ENCODE peak calls at places on chromosomes 2 and 18, in nine cellular contexts. U is WERI-Rb-1, F is H7, D is upper lobe of right lung, R is DND-41, K is Panc1, T is mesendoderm, B is H1, Z is SK-N-SH. G is an unnamed sample.
A peak's percentile ranks its signal among the peaks of the same experiment; 100 is the strongest.

GRCh38 chr18:8212893-8213805 is 396.1 kb upstream of the RAB12 start:
- DNase-seq in U (no peak), D (no peak), B (no peak), F (no peak), R (no peak), Z (no peak), T (no peak), K (no peak), G (no peak)

GRCh38 chr2:127066942-127067341 is 40.0 kb downstream of the BIN1 start:
- DNase-seq in B (no peak), U (no peak), Z (no peak), F (no peak), K (no peak), T (no peak), R (no peak), D (no peak), G (no peak)

GRCh38 chr2:107591541-107591940 is 235.2 kb upstream of the RGPD4 start:
- DNase-seq in D (no peak), Z (no peak), T (no peak), U (no peak), K (no peak), B (no peak), F (no peak), R (no peak), G (no peak)

GRCh38 chr2:233566141-233566956 is at the start of gene USP40:
- DNase-seq in R (peak; percentile 83), Z (peak; percentile 90), D (peak; percentile 94), U (peak; percentile 94), B (peak; percentile 83), K (peak; percentile 61), F (peak; percentile 81), T (peak; percentile 97), G (peak; percentile 18)

GRCh38 chr2:109694190-109694589 is 80.0 kb downstream of the SOWAHC start:
- DNase-seq in Z (no peak), T (peak; percentile 96), R (no peak), D (no peak), K (no peak), F (no peak), B (no peak), U (no peak), G (no peak)

GRCh38 chr2:177038772-177039484 is 173.7 kb upstream of the HNRNPA3 start:
- DNase-seq in F (no peak), Z (peak; percentile 58), R (no peak), U (no peak), B (no peak), T (no peak), D (no peak), K (no peak), G (no peak)

GRCh38 chr2:120310136-120310535 is 35.8 kb upstream of the INHBB start:
- DNase-seq in Z (no peak), K (no peak), B (no peak), F (peak; percentile 73), R (no peak), T (peak; percentile 38), U (no peak), D (no peak), G (no peak)

GRCh38 chr2:171972329-171972982 is 27.3 kb upstream of the METAP1D start:
- DNase-seq in Z (no peak), U (no peak), B (no peak), T (no peak), D (no peak), K (no peak), F (no peak), R (no peak), G (no peak)

GRCh38 chr2:128607440-128607839 is 288.8 kb upstream of the HS6ST1 start:
- DNase-seq in D (peak; percentile 56), K (no peak), B (no peak), R (no peak), U (no peak), Z (no peak), F (no peak), T (no peak), G (no peak)

GRCh38 chr2:237818066-237818473 is 19.5 kb downstream of the RBM44 start:
- DNase-seq in T (no peak), U (no peak), B (no peak), Z (no peak), D (no peak), R (no peak), F (no peak), K (no peak), G (no peak)

GRCh38 chr2:207483477-207483876 is 46.3 kb upstream of the CREB1 start:
- DNase-seq in T (no peak), F (no peak), U (no peak), D (no peak), R (no peak), Z (no peak), K (no peak), B (no peak), G (no peak)

GRCh38 chr2:3986063-3986462 is 282.7 kb downstream of the DCDC2C start:
- DNase-seq in U (no peak), D (no peak), B (no peak), T (no peak), Z (no peak), F (no peak), R (no peak), K (no peak), G (no peak)

GRCh38 chr18:2087877-2088673 is 483.2 kb downstream of the METTL4 start:
- DNase-seq in Z (no peak), F (no peak), K (no peak), B (no peak), T (no peak), D (no peak), U (peak; percentile 63), R (no peak), G (no peak)

GRCh38 chr2:160752475-160753330 is 259.1 kb upstream of the RBMS1 start:
- DNase-seq in U (no peak), F (peak; percentile 26), B (no peak), D (no peak), T (peak; percentile 76), K (no peak), R (peak; percentile 64), Z (no peak), G (no peak)

GRCh38 chr2:238655974-238656722 is 191.7 kb upstream of the TWIST2 start:
- DNase-seq in D (no peak), Z (no peak), K (no peak), B (no peak), R (no peak), U (no peak), T (peak; percentile 5), F (peak; percentile 24), G (no peak)

DNA sequence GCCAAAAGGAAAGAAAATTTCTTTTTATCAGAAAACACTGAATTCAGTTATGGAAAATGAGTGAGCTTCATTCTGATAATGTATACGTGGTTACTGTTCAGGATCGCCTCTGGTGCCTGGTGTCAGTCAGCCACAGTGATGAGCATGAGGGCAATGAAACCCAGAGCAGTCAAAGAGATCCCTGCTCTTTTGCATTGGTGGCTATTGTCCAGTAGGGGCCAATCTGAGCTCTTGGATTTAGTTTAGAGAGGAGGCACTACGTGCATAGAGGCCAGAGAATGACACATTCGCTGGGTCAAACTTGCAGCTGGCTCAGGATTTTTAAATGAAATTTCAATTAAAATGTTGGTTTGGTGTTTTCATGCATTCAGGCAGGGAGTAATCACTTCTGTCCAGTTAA is 522.9 kb downstream of the TMEM182 start:
- DNase-seq in D (no peak), R (no peak), Z (no peak), U (no peak), T (peak; percentile 53), F (peak; percentile 17), K (no peak), B (no peak), G (no peak)
- H3K36me3 ChIP-seq in D (no peaks in the 10 kb centered on the region), R (no peaks in the 10 kb centered on the region), Z (no peaks in the 10 kb centered on the region), U (no peaks in the 10 kb centered on the region), T (no peaks in the 10 kb centered on the region), F (no peaks in the 10 kb centered on the region), K (no peaks in the 10 kb centered on the region), B (no peaks in the 10 kb centered on the region), G (no peaks in the 10 kb centered on the region)

DNA sequence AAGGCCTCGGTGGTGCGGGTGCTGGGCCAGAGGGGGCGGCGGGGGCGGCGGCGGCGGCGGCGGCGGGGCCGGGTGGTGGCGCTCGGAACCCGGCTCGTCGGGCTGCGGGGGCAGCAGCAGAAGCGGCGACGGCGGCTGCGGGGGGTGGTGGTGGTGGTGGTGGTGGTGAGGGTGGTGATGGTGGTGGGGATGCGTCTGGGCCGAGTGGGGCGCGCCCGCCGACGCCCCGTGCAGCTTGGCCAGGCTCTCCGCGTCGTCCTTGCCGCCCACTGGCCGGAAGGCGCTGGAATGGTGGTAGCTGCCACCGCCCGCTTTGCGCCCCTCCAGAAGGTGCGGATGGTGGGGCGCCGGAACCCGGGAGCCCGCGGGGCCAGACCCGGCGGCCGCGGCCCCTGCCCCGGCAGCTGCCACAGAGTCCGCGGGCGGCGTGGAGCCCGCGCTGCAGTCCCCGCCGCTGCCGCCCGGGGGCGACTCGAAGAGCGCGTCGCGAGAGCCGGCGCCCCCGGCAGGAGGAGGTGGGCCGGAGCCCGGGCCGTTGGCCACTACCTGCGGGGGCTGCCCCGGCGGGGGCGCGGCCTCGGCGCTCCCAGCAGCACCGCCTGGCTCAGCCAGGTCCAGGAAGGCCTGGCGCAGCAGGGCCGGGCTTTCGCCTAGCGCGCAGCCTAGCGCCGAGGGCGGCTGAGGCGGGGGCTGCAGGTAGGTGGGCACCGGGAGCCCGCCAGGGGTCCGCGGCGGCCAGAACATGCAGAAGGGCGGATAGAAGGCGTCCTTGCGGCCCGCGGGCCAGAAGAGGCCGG is 4.2 kb downstream of the SKOR2 start:
- DNase-seq in R (no peak), B (no peak), U (peak; percentile 79), K (no peak), Z (peak; percentile 90), D (no peak), T (peak; percentile 76), F (peak; percentile 94), G (no peak)
- H3K27me3 ChIP-seq in R (peaks cover 13% of the 10 kb centered on the region), B (peaks cover 50% of the 10 kb centered on the region), U (peaks cover 40% of the 10 kb centered on the region), K (peaks cover 5% of the 10 kb centered on the region), Z (peaks cover 51% of the 10 kb centered on the region), D (peaks cover 91% of the 10 kb centered on the region), T (peaks cover 60% of the 10 kb centered on the region), F (peaks cover 68% of the 10 kb centered on the region), G (peaks cover 32% of the 10 kb centered on the region)

DNA sequence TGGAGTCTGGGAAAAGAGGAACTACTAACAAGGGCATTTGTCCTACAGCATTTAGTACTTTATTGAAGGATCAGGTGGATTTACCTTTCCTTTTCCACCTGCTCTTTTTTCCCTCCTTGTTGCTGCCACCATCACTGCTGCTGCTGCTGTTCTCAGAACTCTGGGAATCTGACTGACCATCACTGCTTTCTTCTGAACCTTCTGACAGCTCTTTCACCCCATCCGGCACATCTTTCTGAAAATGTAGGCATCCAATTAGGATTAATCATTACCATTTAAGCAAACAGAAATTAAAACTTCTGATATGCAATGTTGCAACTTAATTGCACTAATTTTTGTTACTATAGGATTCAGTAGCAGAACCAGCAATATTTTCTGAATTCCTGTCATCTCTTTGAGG is 79.0 kb downstream of the ASXL2 start:
- DNase-seq in U (no peak), Z (no peak), F (no peak), B (no peak), R (no peak), T (no peak), K (no peak), D (no peak), G (no peak)
- H3K36me3 ChIP-seq in U (peaks cover 52% of the 10 kb centered on the region), Z (peaks cover 35% of the 10 kb centered on the region), F (peaks cover 5% of the 10 kb centered on the region), B (peaks cover 15% of the 10 kb centered on the region), R (peaks cover 49% of the 10 kb centered on the region), T (peaks cover 3% of the 10 kb centered on the region), K (peaks cover 1% of the 10 kb centered on the region), D (peaks cover 53% of the 10 kb centered on the region), G (peaks cover 11% of the 10 kb centered on the region)

DNA sequence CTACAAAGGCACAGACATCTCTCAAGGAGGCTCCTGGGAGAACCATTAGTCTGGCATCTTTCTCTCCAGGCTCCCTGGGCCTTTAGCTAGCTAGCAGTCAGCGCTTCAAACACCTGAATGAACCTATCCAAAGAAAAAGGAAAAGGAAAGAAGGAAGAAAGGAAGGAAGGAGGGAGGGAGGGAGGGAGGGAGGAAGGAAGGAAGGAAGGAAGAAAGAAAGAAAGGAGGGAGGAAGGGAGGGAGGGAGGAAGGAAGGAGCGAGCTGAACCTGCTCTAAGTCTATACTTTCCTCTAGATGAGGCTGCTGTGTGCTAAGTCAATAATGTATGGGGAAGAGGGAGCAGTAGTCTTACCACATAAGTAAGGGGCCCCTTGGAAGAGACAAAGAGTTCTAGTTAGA is 5.1 kb upstream of the BCL11A start:
- DNase-seq in Z (no peak), K (no peak), R (no peak), T (no peak), D (no peak), F (no peak), B (no peak), U (no peak), G (no peak)
- H3K27me3 ChIP-seq in Z (peaks cover 37% of the 10 kb centered on the region), K (peaks cover 47% of the 10 kb centered on the region), R (peaks cover 39% of the 10 kb centered on the region), T (no peaks in the 10 kb centered on the region), D (peaks cover 58% of the 10 kb centered on the region), F (no peaks in the 10 kb centered on the region), B (peaks cover 1% of the 10 kb centered on the region), U (peaks cover 3% of the 10 kb centered on the region), G (peaks cover 32% of the 10 kb centered on the region)